ENCODE peak calls at places on chromosomes 16 and 17, in five cellular contexts. One of them, this sample, is unnamed.

GRCh38 chr17:78341559-78342437 is 18.1 kb downstream of the SOCS3 start:
- DNase-seq in lung: no peak
- DNase-seq in PC-9: peak; percentile 83
- DNase-seq in progenitor cell of endocrine pancreas: peak; percentile 66
- DNase-seq in heart left ventricle: peak; percentile 90
- DNase-seq in this sample: peak; percentile 88

GRCh38 chr17:71184716-71185115 is 936.1 kb upstream of the SOX9 start:
- DNase-seq in heart left ventricle: no peak
- DNase-seq in PC-9: no peak
- DNase-seq in lung: no peak
- DNase-seq in progenitor cell of endocrine pancreas: no peak
- DNase-seq in this sample: no peak

GRCh38 chr17:64747938-64748540 is 85.9 kb upstream of the SMURF2 start:
- DNase-seq in lung: no peak
- DNase-seq in heart left ventricle: no peak
- DNase-seq in progenitor cell of endocrine pancreas: no peak
- DNase-seq in PC-9: no peak
- DNase-seq in this sample: no peak

GRCh38 chr16:5903797-5904196 is 806.2 kb upstream of the EEF2KMT start:
- DNase-seq in PC-9: no peak
- DNase-seq in heart left ventricle: no peak
- DNase-seq in progenitor cell of endocrine pancreas: no peak
- DNase-seq in lung: no peak
- DNase-seq in this sample: no peak

GRCh38 chr17:14745541-14745940 is 444.7 kb downstream of the HS3ST3B1 start:
- DNase-seq in lung: no peak
- DNase-seq in progenitor cell of endocrine pancreas: no peak
- DNase-seq in PC-9: no peak
- DNase-seq in heart left ventricle: no peak
- DNase-seq in this sample: no peak

GRCh38 chr16:14436410-14436955 is 193.6 kb downstream of the PARN start:
- DNase-seq in PC-9: no peak
- DNase-seq in lung: no peak
- DNase-seq in progenitor cell of endocrine pancreas: no peak
- DNase-seq in heart left ventricle: no peak
- DNase-seq in this sample: peak; percentile 74

GRCh38 chr16:1397779-1398178 is 16.7 kb downstream of the UNKL start:
- DNase-seq in PC-9: no peak
- DNase-seq in lung: no peak
- DNase-seq in heart left ventricle: no peak
- DNase-seq in progenitor cell of endocrine pancreas: no peak
- DNase-seq in this sample: no peak

GRCh38 chr16:88264641-88265285 is 118.0 kb upstream of the ZNF469 start:
- DNase-seq in PC-9: peak; percentile 99
- DNase-seq in progenitor cell of endocrine pancreas: no peak
- DNase-seq in lung: peak; percentile 93
- DNase-seq in heart left ventricle: peak; percentile 93
- DNase-seq in this sample: peak; percentile 96

GRCh38 chr17:76145231-76146052 is 4.4 kb upstream of the FOXJ1 start:
- DNase-seq in heart left ventricle: peak; percentile 50
- DNase-seq in PC-9: no peak
- DNase-seq in progenitor cell of endocrine pancreas: no peak
- DNase-seq in lung: no peak
- DNase-seq in this sample: no peak

GRCh38 chr16:49345829-49346228 is 27.8 kb upstream of the C16orf78 start:
- DNase-seq in progenitor cell of endocrine pancreas: peak; percentile 24
- DNase-seq in heart left ventricle: no peak
- DNase-seq in lung: no peak
- DNase-seq in PC-9: no peak
- DNase-seq in this sample: no peak

GRCh38 chr16:86391987-86392386 is 118.3 kb upstream of the FOXF1 start:
- DNase-seq in PC-9: no peak
- DNase-seq in heart left ventricle: no peak
- DNase-seq in progenitor cell of endocrine pancreas: no peak
- DNase-seq in lung: no peak
- DNase-seq in this sample: no peak

GRCh38 chr16:68084504-68085258 is 489 bp upstream of the NFATC3 start:
- DNase-seq in PC-9: peak; percentile 88
- DNase-seq in progenitor cell of endocrine pancreas: peak; percentile 73
- DNase-seq in heart left ventricle: peak; percentile 96
- DNase-seq in lung: peak; percentile 89
- DNase-seq in this sample: peak; percentile 90

GRCh38 chr16:9906218-9906617 is 276.0 kb downstream of the GRIN2A start:
- DNase-seq in PC-9: no peak
- DNase-seq in lung: no peak
- DNase-seq in progenitor cell of endocrine pancreas: no peak
- DNase-seq in heart left ventricle: no peak
- DNase-seq in this sample: no peak

GRCh38 chr16:23803591-23804123 is 32.1 kb upstream of the PRKCB start:
- DNase-seq in heart left ventricle: peak; percentile 74
- DNase-seq in lung: peak; percentile 48
- DNase-seq in PC-9: peak; percentile 30
- DNase-seq in progenitor cell of endocrine pancreas: peak; percentile 11
- DNase-seq in this sample: no peak

GRCh38 chr17:6420173-6420641 is 14.7 kb downstream of the AIPL1 start:
- DNase-seq in lung: no peak
- DNase-seq in PC-9: no peak
- DNase-seq in heart left ventricle: no peak
- DNase-seq in progenitor cell of endocrine pancreas: peak; percentile 38
- DNase-seq in this sample: no peak

GRCh38 chr17:17900615-17901520 is 64.1 kb upstream of the SREBF1 start:
- DNase-seq in heart left ventricle: peak; percentile 85
- DNase-seq in progenitor cell of endocrine pancreas: no peak
- DNase-seq in lung: peak; percentile 89
- DNase-seq in PC-9: peak; percentile 85
- DNase-seq in this sample: peak; percentile 93

DNA sequence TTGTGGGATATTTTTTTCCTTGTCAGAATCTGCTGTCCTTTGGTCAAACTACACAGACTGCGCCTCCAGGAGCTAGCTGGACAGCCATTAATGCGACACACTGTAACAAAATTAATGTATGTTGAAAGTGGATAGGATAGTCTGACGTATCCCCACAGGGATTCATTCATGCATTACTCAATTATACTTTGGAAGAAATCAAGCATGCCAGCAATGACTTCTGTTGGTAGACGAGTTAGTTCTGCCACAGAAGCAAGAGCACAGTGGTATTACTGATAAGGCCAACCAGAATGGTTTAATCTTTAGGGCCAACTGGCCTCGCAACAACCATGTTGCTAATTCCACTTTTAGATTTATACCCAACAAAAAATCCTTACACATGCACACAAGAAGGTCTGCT is 106.4 kb upstream of the TOB1 start:
- DNase-seq in heart left ventricle: no peak
- DNase-seq in lung: no peak
- DNase-seq in progenitor cell of endocrine pancreas: no peak
- DNase-seq in PC-9: no peak
- DNase-seq in this sample: no peak
- TF ChIP-seq CTCF in heart left ventricle: no peak
- TF ChIP-seq CTCF in lung: no peak
- TF ChIP-seq CTCF in progenitor cell of endocrine pancreas: no peak
- TF ChIP-seq CTCF in PC-9: no peak
- TF ChIP-seq CTCF in this sample: no peak

GRCh38 chr16:89602273-89602951 is 11.0 kb upstream of the DPEP1 start:
- DNase-seq in heart left ventricle: no peak
- DNase-seq in PC-9: peak; percentile 41
- DNase-seq in lung: no peak
- DNase-seq in progenitor cell of endocrine pancreas: no peak
- DNase-seq in this sample: peak; percentile 91
- TF ChIP-seq CTCF in heart left ventricle: no peak
- TF ChIP-seq CTCF in PC-9: no peak
- TF ChIP-seq CTCF in lung: no peak
- TF ChIP-seq CTCF in progenitor cell of endocrine pancreas: no peak
- TF ChIP-seq CTCF in this sample: no peak

DNA sequence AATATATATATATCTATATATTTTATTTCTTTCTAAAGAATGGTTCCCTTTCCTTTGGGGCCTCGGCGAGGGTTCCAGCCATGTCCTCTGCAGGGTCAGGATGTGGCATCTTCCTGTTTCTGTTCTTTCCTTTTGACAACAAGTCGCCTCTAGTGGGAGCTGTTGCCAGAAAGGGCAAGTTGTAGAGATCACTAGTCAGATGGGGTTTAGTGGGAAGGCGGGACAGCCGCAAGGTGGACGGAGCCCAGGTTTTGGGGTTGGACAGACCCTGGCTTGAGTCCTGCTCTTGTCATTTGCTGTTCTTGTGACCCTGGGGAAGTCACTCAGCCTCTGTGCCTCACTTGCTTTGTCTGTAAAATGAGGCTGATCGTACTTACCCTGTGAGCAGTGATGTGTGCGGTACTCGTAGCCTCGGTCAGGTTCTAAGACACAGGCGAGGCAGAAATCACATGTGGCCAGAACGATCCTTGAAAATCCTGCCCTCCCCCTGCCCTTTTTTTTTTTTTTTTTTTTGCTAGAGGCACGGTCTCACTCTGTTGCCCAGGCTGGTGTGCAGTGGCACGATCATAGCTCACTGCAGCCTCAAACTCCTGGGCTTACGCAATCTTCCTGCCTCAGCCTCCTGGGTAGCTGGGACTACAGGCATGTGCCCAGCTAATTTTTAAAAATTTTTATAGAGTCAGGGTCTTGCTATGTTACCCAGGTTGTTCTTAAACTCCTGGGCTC is 80.1 kb downstream of the ABCC6 start:
- DNase-seq in heart left ventricle: no peak
- DNase-seq in lung: no peak
- DNase-seq in progenitor cell of endocrine pancreas: no peak
- DNase-seq in PC-9: no peak
- DNase-seq in this sample: no peak
- TF ChIP-seq CTCF in heart left ventricle: peak; percentile 16
- TF ChIP-seq CTCF in lung: no peak
- TF ChIP-seq CTCF in progenitor cell of endocrine pancreas: peak; percentile 31
- TF ChIP-seq CTCF in PC-9: peak; percentile 45
- TF ChIP-seq CTCF in this sample: peak; percentile 37

DNA sequence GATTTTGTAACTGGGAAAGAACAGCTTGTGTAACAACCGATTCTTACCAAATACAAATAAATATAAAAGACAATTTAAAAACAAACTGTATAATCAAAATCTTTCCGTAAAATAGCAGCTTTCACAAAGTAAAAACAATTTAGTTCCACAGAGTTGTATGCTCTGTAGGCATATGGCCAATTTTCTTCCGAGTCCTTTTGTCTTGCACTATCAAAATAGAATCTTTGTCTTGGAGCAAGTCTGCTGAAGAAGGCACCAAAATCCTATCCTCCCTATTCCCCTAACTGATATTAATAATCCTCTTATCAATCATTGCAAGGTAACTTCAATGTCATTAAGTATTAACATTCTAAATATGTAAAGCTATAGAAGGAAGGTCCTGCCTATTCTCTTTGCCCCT is 7.6 kb downstream of the THUMPD1 start:
- DNase-seq in heart left ventricle: no peak
- DNase-seq in progenitor cell of endocrine pancreas: no peak
- DNase-seq in PC-9: no peak
- DNase-seq in lung: no peak
- DNase-seq in this sample: no peak
- TF ChIP-seq CTCF in heart left ventricle: no peak
- TF ChIP-seq CTCF in progenitor cell of endocrine pancreas: no peak
- TF ChIP-seq CTCF in PC-9: no peak
- TF ChIP-seq CTCF in lung: no peak
- TF ChIP-seq CTCF in this sample: no peak

GRCh38 chr16:4884209-4884608 is 36.9 kb downstream of the UBN1 start:
- DNase-seq in lung: no peak
- DNase-seq in heart left ventricle: no peak
- DNase-seq in progenitor cell of endocrine pancreas: no peak
- DNase-seq in PC-9: no peak
- DNase-seq in this sample: no peak

GRCh38 chr16:4883501-4883900 is 36.2 kb downstream of the UBN1 start:
- DNase-seq in PC-9: no peak
- DNase-seq in progenitor cell of endocrine pancreas: no peak
- DNase-seq in lung: no peak
- DNase-seq in heart left ventricle: no peak
- DNase-seq in this sample: no peak

GRCh38 chr16:4880006-4880580 is 32.8 kb downstream of the UBN1 start:
- DNase-seq in heart left ventricle: no peak
- DNase-seq in lung: no peak
- DNase-seq in PC-9: no peak
- DNase-seq in progenitor cell of endocrine pancreas: no peak
- DNase-seq in this sample: no peak

GRCh38 chr16:4882633-4883285 is 35.5 kb downstream of the UBN1 start:
- DNase-seq in heart left ventricle: no peak
- DNase-seq in lung: peak; percentile 83
- DNase-seq in PC-9: peak; percentile 93
- DNase-seq in progenitor cell of endocrine pancreas: no peak
- DNase-seq in this sample: no peak

GRCh38 chr16:4882261-4882632 is 35.0 kb downstream of the UBN1 start:
- DNase-seq in lung: no peak
- DNase-seq in progenitor cell of endocrine pancreas: no peak
- DNase-seq in PC-9: no peak
- DNase-seq in heart left ventricle: no peak
- DNase-seq in this sample: no peak
- TF ChIP-seq CTCF in lung: no peak
- TF ChIP-seq CTCF in progenitor cell of endocrine pancreas: no peak
- TF ChIP-seq CTCF in PC-9: no peak
- TF ChIP-seq CTCF in heart left ventricle: no peak
- TF ChIP-seq CTCF in this sample: no peak

DNA sequence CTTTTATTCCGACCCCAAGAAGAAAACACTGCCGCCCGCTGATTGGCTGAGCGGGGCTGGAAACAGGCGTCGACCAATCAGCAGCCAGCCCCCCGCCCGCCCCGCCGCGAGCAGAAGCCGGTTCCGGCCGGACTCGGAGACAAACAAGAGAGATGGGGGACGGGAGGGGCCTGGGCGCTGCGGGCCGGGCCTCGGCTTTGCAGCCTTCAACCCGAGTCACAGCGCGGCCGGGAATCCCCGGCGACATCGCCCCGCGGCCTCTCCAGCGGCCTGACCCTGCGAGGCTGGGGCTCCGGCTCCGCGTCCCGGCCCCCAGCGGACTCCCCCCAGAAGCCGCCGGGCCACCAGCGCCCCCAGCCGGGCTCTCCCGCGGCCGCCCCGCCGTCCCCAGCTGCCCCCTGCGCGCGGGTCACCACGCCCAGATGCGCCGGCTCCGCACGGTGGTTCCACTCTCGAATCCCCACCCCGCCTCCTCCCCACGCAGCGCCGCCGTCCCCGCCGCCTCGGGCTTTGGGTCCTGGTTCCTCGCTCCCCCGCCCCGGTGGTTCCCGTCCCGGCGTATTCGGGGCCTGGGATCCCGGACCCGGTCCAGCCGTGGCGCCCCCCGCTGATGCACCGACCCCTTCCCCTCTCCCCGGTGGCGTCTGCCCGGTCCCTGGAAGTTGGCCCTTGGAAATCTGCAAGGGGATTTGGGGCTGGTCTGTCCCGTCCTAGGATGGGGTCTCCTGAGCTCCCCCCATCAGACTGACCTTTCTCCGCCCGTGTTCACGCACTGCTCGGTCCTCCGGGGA is 417 bp upstream of the SLC43A2 start:
- DNase-seq in progenitor cell of endocrine pancreas: peak; percentile 92
- DNase-seq in heart left ventricle: peak; percentile 96
- DNase-seq in PC-9: peak; percentile 91
- DNase-seq in lung: peak; percentile 95
- DNase-seq in this sample: peak; percentile 97
- TF ChIP-seq CTCF in progenitor cell of endocrine pancreas: peak; percentile 53
- TF ChIP-seq CTCF in heart left ventricle: peak; percentile 66
- TF ChIP-seq CTCF in PC-9: no peak
- TF ChIP-seq CTCF in lung: peak; percentile 10
- TF ChIP-seq CTCF in this sample: peak; percentile 58

This sample was measured in osteocyte.